ENCODE peak calls at places on chromosomes 5 and 9, in five cellular contexts. X is psoas muscle, K is spleen, E is OCI-LY7, P is heart right ventricle. J is an unnamed sample.
A peak's percentile ranks its signal among the peaks of the same experiment; 100 is the strongest.

GRCh38 chr9:125233678-125234077 is 7.5 kb downstream of the HSPA5 start:
- DNase-seq in P (no peak), K (no peak), E (no peak), X (no peak), J (no peak)

GRCh38 chr9:4662989-4663792 is 1.1 kb downstream of the PLPP6 start:
- DNase-seq in X (no peak), P (no peak), K (no peak), E (no peak), J (no peak)

GRCh38 chr9:105103776-105104175 is 140.7 kb upstream of the SLC44A1 start:
- DNase-seq in X (no peak), E (no peak), P (no peak), K (no peak), J (no peak)

GRCh38 chr5:69492391-69493234 is at the start of gene OCLN:
- DNase-seq in K (peak; percentile 78), X (no peak), P (no peak), E (no peak), J (no peak)

GRCh38 chr9:130954317-130954716 is 15.3 kb upstream of the FIBCD1 start:
- DNase-seq in E (no peak), X (no peak), K (no peak), P (no peak), J (no peak)

GRCh38 chr5:93892481-93892880 is 151.1 kb upstream of the POU5F2 start:
- DNase-seq in P (no peak), E (no peak), K (no peak), X (no peak), J (no peak)

GRCh38 chr5:102910240-102911226 is 155.4 kb downstream of the PAM start:
- DNase-seq in X (no peak), E (no peak), K (no peak), P (no peak), J (no peak)

GRCh38 chr9:22068369-22068768 is 59.3 kb upstream of the CDKN2B start:
- DNase-seq in E (no peak), X (no peak), K (no peak), P (no peak), J (no peak)

GRCh38 chr9:87350915-87351314 is 146.8 kb upstream of the DAPK1 start:
- DNase-seq in E (no peak), P (no peak), X (no peak), K (no peak), J (no peak)

GRCh38 chr5:116406306-116407041 is 168.1 kb downstream of the SEMA6A start:
- DNase-seq in X (no peak), P (no peak), E (no peak), K (no peak), J (no peak)

GRCh38 chr9:74951107-74951720 is 1.5 kb downstream of the C9orf40 start:
- DNase-seq in E (no peak), P (no peak), K (no peak), X (no peak), J (no peak)

GRCh38 chr9:74952281-74953151 is at the start of gene C9orf40:
- DNase-seq in K (peak; percentile 100), E (peak; percentile 96), P (peak; percentile 91), X (peak; percentile 95), J (peak; percentile 90)

GRCh38 chr9:74950456-74950855 is 2.3 kb downstream of the C9orf40 start:
- DNase-seq in P (no peak), E (no peak), X (no peak), K (no peak), J (no peak)

GRCh38 chr9:74951725-74952151 is 974 bp downstream of the C9orf40 start:
- DNase-seq in E (peak; percentile 63), K (peak; percentile 92), P (peak; percentile 38), X (peak; percentile 66), J (peak; percentile 47)

DNA sequence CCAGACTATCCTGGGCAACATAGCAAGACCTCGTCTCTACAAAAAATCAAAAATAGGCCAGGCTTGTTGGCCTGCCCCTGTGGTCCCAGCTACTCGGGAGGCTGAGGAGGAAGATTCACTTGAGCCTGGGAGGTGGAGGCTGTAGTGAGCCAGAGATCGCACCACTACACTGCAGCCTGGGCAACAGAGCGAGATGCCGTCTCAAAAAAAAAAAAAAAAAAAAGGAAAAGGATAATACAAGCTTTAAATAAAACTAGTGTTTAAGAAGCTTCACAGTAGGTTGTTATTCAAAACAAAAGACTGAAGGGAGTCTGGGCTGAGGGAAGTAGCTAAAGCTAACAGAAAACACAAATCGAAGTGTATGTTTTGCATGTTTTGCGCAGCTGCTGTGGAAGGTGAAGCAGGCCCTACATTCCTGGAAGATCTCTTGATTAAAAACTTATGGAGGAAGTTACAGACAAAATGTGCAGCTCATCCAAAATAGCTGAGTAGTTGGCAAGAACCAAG is 576 bp upstream of the C9orf40 start:
- DNase-seq in K (no peak), X (no peak), E (peak; percentile 44), P (peak; percentile 5), J (no peak)
- H3K4me3 ChIP-seq in K (peak overlapping the region; percentile 71), X (peak overlapping the region; percentile 90), E (peak overlapping the region; percentile 90), P (peak overlapping the region; percentile 93), J (peak overlapping the region; percentile 79)

DNA sequence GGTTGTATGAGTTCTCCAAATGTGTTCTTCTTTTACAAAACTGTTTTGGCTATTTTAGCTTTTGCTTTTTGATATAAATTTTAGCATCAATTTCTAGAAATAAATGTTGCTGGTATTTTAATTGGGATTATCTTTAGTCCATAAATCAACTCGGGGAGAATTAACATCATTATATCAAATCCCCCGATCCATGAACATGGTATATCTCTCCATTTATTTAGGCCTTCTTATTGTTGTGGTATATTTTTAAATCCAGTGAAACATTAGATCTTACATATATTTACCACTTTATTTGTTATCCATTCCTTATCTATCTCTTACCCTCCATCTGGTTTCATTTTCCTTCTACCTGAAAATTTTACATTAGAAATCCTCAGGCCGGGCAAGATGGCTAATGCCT is 7.3 kb upstream of the CDKN2AIPNL start:
- DNase-seq in K (no peak), P (no peak), X (no peak), E (no peak), J (no peak)
- H3K4me1 ChIP-seq in K (no peaks in the 10 kb centered on the region), P (no peaks in the 10 kb centered on the region), X (no peaks in the 10 kb centered on the region), E (no peaks in the 10 kb centered on the region), J (no peaks in the 10 kb centered on the region)

DNA sequence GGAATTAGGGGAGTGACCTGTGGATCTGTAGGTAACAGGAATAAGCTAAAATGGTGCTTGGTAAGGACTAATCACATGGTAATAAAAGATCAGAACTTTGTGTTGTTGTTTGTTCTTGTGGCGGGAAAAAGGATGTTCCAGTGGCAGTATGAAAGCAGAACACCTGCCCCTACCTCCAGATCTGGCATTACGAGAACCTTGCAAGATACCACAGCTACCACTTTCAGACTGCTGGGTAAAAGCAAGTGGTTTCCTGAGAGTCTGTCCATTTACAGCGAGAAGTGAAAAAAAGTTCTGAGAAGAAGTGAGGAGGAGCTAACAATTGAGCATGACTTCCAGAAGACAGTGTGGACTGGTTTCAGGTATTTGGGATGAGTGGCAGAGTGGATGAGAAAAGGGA is 252.5 kb downstream of the TLE4 start:
- DNase-seq in E (no peak), X (no peak), K (no peak), P (no peak), J (no peak)
- TF ChIP-seq CTCF in E (no peak), X (no peak), K (no peak), P (no peak), J (no peak)

GRCh38 chr5:157180374-157181264 is at the start of gene ITK:
- DNase-seq in K (no peak), E (no peak), P (no peak), X (no peak), J (no peak)
- H3K4me3 ChIP-seq in K (peak within 1 kb of the TSS; percentile 36), E (no peak within 1 kb of the TSS), P (peak within 1 kb of the TSS; percentile 47), X (no peak within 1 kb of the TSS), J (no peak within 1 kb of the TSS)

GRCh38 chr5:1722877-1723276 is 76.8 kb downstream of the MRPL36 start:
- DNase-seq in X (no peak), K (no peak), P (no peak), E (no peak), J (no peak)

GRCh38 chr5:1718669-1719068 is 81.0 kb downstream of the MRPL36 start:
- DNase-seq in K (no peak), X (no peak), E (peak; percentile 45), P (no peak), J (no peak)

GRCh38 chr5:1720396-1721110 is 79.1 kb downstream of the MRPL36 start:
- DNase-seq in P (no peak), K (no peak), X (no peak), E (no peak), J (no peak)

GRCh38 chr5:1723476-1723875 is 76.2 kb downstream of the MRPL36 start:
- DNase-seq in X (no peak), P (no peak), K (no peak), E (no peak), J (no peak)

GRCh38 chr5:1719860-1720259 is 79.8 kb downstream of the MRPL36 start:
- DNase-seq in P (no peak), X (no peak), E (no peak), K (no peak), J (no peak)
- H3K4me1 ChIP-seq in P (no peaks in the 10 kb centered on the region), X (no peaks in the 10 kb centered on the region), E (no peaks in the 10 kb centered on the region), K (no peaks in the 10 kb centered on the region), J (no peaks in the 10 kb centered on the region)

GRCh38 chr5:63125392-63125791 is 546.8 kb downstream of the LRRC70 start:
- DNase-seq in K (no peak), P (no peak), E (no peak), X (no peak), J (no peak)

GRCh38 chr5:63128018-63128417 is 549.4 kb downstream of the LRRC70 start:
- DNase-seq in X (no peak), P (no peak), K (no peak), E (no peak), J (no peak)

GRCh38 chr5:63121471-63121870 is 542.9 kb downstream of the LRRC70 start:
- DNase-seq in P (no peak), K (no peak), E (no peak), X (no peak), J (no peak)

GRCh38 chr5:63127054-63127453 is 548.4 kb downstream of the LRRC70 start:
- DNase-seq in K (no peak), X (no peak), E (no peak), P (no peak), J (no peak)

GRCh38 chr5:63125862-63126261 is 547.2 kb downstream of the LRRC70 start:
- DNase-seq in K (no peak), E (peak; percentile 8), X (no peak), P (no peak), J (no peak)
- TF ChIP-seq CTCF in K (no peak), E (peak; percentile 72), X (no peak), P (peak; percentile 35), J (no peak)

GRCh38 chr5:111752426-111752965 is 4.5 kb downstream of the NREP start:
- DNase-seq in P (no peak), X (no peak), E (no peak), K (no peak), J (no peak)
- H3K4me3 ChIP-seq in P (no peak overlapping the region), X (no peak overlapping the region), E (no peak overlapping the region), K (no peak overlapping the region), J (no peak overlapping the region)

DNA sequence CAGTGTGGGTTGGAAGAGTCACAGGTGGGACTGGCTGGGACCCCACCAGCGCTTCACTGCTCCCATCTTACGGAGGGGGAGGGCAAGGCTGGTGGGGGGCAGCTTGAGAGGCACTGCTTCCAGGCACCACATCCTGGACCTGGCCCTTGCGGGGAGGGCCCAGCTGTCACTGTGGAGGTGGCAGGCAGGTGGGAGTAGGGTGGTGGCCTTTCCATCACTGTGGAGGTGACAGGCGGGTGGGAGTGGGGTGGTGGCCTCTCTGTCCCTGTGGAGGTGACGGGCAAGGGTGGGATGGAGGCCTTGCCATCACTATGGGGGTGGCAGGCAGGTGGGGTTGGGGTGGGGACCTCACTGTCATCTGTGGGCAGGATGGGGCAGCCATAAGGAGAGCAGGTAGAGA is 20.6 kb downstream of the RXRA start:
- DNase-seq in K (no peak), P (no peak), X (no peak), E (no peak), J (no peak)
- H3K4me1 ChIP-seq in K (peaks cover 45% of the 10 kb centered on the region), P (peaks cover 100% of the 10 kb centered on the region), X (peaks cover 100% of the 10 kb centered on the region), E (no peaks in the 10 kb centered on the region), J (peaks cover 15% of the 10 kb centered on the region)

J was measured in uterus.